ENCODE peak calls at places on chromosomes 5 and 9, in eight cellular contexts. V is AG10803; X is CD8-positive, alpha-beta T cell; W is activated CD4-positive, alpha-beta T cell treated with anti-CD3 and anti-CD28 coated beads, Interleukin-2, amount 50 U/mL, for 48 hours; L is iris pigment epithelial cell; F is HFF-Myc; S is left ventricle myocardium inferior; C is H54. G is an unnamed sample.

GRCh38 chr5:76941000-76941399 is 11.8 kb upstream of the CRHBP start:
- DNase-seq in V (no peak), X (no peak), W (no peak), L (peak; percentile 3), F (no peak), S (no peak), C (no peak), G (no peak)

GRCh38 chr5:170986598-170986997 is 124.8 kb downstream of the RANBP17 start:
- DNase-seq in V (peak; percentile 30), X (no peak), W (no peak), L (peak; percentile 20), F (peak; percentile 20), S (no peak), C (no peak), G (no peak)

GRCh38 chr9:126435626-126436025 is 109.0 kb downstream of the MVB12B start:
- DNase-seq in V (no peak), X (no peak), W (no peak), L (no peak), F (no peak), S (no peak), C (no peak), G (no peak)

GRCh38 chr5:136295914-136296313 is 69.4 kb downstream of the TRPC7 start:
- DNase-seq in V (peak; percentile 60), X (no peak), W (no peak), L (peak; percentile 20), F (no peak), S (no peak), C (no peak), G (peak; percentile 2)

GRCh38 chr9:133918123-133918813 is 73.9 kb downstream of the VAV2 start:
- DNase-seq in V (no peak), X (no peak), W (no peak), L (no peak), F (no peak), S (no peak), C (no peak), G (no peak)

GRCh38 chr5:106876665-106877194 is 794.0 kb downstream of the EFNA5 start:
- DNase-seq in V (no peak), X (no peak), W (no peak), L (no peak), F (no peak), S (no peak), C (no peak), G (no peak)

GRCh38 chr9:115593587-115594091 is 475.7 kb upstream of the TNC start:
- DNase-seq in V (peak; percentile 68), X (no peak), W (no peak), L (peak; percentile 64), F (no peak), S (no peak), C (no peak), G (no peak)

GRCh38 chr5:54469655-54470054 is 14.2 kb downstream of the HSPB3 start:
- DNase-seq in V (peak; percentile 22), X (no peak), W (no peak), L (peak; percentile 45), F (no peak), S (no peak), C (no peak), G (no peak)

GRCh38 chr9:17349816-17350215 is 215.0 kb downstream of the CNTLN start:
- DNase-seq in V (peak; percentile 70), X (no peak), W (no peak), L (peak; percentile 73), F (peak; percentile 12), S (no peak), C (no peak), G (peak; percentile 11)

GRCh38 chr9:111795557-111795839 is 761 bp upstream of the SHOC1 start:
- DNase-seq in V (no peak), X (no peak), W (no peak), L (no peak), F (no peak), S (no peak), C (no peak), G (no peak)

GRCh38 chr5:141040093-141040762 is 10.9 kb upstream of the PCDHB1 start:
- DNase-seq in V (no peak), X (no peak), W (no peak), L (peak; percentile 10), F (no peak), S (peak; percentile 20), C (peak; percentile 12), G (peak; percentile 36)

GRCh38 chr5:76527685-76528161 is 95.5 kb downstream of the F2RL2 start:
- DNase-seq in V (no peak), X (no peak), W (no peak), L (peak; percentile 71), F (no peak), S (no peak), C (no peak), G (peak; percentile 8)

GRCh38 chr5:31412324-31412723 is 119.6 kb downstream of the DROSHA start:
- DNase-seq in V (peak; percentile 54), X (no peak), W (no peak), L (peak; percentile 27), F (no peak), S (no peak), C (no peak), G (no peak)

GRCh38 chr5:136054133-136054996 is 25.6 kb downstream of the TGFBI start:
- DNase-seq in V (peak; percentile 91), X (no peak), W (no peak), L (peak; percentile 34), F (peak; percentile 77), S (no peak), C (no peak), G (no peak)

GRCh38 chr9:72983512-72984021 is 30.7 kb upstream of the ALDH1A1 start:
- DNase-seq in V (peak; percentile 12), X (no peak), W (no peak), L (no peak), F (no peak), S (no peak), C (no peak), G (no peak)

GRCh38 chr5:135208555-135209494 is 174.8 kb upstream of the PITX1 start:
- DNase-seq in V (peak; percentile 93), X (no peak), W (no peak), L (peak; percentile 96), F (peak; percentile 92), S (no peak), C (peak; percentile 85), G (peak; percentile 96)

GRCh38 chr5:170747851-170748250 is 35.7 kb upstream of the GABRP start:
- DNase-seq in V (peak; percentile 3), X (no peak), W (no peak), L (no peak), F (no peak), S (no peak), C (no peak), G (no peak)

GRCh38 chr5:53019320-53019719 is 30.2 kb downstream of the ITGA2 start:
- DNase-seq in V (peak; percentile 62), X (no peak), W (no peak), L (peak; percentile 89), F (no peak), S (no peak), C (peak; percentile 38), G (peak; percentile 63)

GRCh38 chr9:129110740-129111142 is at the start of gene CRAT:
- DNase-seq in V (peak; percentile 94), X (peak; percentile 96), W (peak; percentile 99), L (peak; percentile 93), F (peak; percentile 42), S (peak; percentile 99), C (peak; percentile 99), G (peak; percentile 65)

GRCh38 chr5:150239099-150239793 is 49.4 kb downstream of the SLC6A7 start:
- DNase-seq in V (no peak), X (no peak), W (no peak), L (no peak), F (no peak), S (no peak), C (no peak), G (no peak)

GRCh38 chr9:129726322-129727160 is 26.3 kb downstream of the PTGES start:
- DNase-seq in V (peak; percentile 90), X (peak; percentile 39), W (peak; percentile 75), L (peak; percentile 72), F (peak; percentile 64), S (peak; percentile 68), C (peak; percentile 87), G (no peak)

GRCh38 chr9:98083059-98083458 is 26.5 kb downstream of the NANS start:
- DNase-seq in V (peak; percentile 42), X (no peak), W (no peak), L (peak; percentile 53), F (no peak), S (no peak), C (no peak), G (no peak)

GRCh38 chr5:168813179-168813968 is 234.2 kb upstream of the PANK3 start:
- DNase-seq in V (no peak), X (no peak), W (no peak), L (no peak), F (no peak), S (no peak), C (no peak), G (no peak)

GRCh38 chr5:83672158-83672557 is 48.5 kb downstream of the HAPLN1 start:
- DNase-seq in V (no peak), X (no peak), W (no peak), L (no peak), F (no peak), S (no peak), C (no peak), G (no peak)